ENCODE peak calls at places on chromosomes 4 and X, in nine cellular contexts. S is A673, V is lower lobe of right lung, F is suprapubic skin, A is left ventricle myocardium inferior, O is endodermal cell, D is DND-41, J is H9, R is psoas muscle. K is an unnamed sample. For H3K4me1, the result is how much of the 10 kb centered on the place peaks cover.

GRCh38 chrX:33198561-33199279 is 12.6 kb downstream of the DMD start:
- DNase-seq in F (no peak), O (no peak), R (no peak), V (no peak), D (no peak), J (no peak), A (no peak), S (no peak), K (no peak)

GRCh38 chrX:131693359-131693758 is 149.5 kb downstream of the OR13H1 start:
- DNase-seq in D (no peak), O (no peak), R (no peak), J (no peak), S (no peak), A (no peak), V (no peak), F (no peak), K (no peak)

GRCh38 chrX:101287402-101287801 is 3.7 kb downstream of the TAF7L start:
- DNase-seq in S (peak), V (no peak), A (no peak), O (no peak), R (no peak), J (no peak), F (no peak), D (no peak), K (no peak)

GRCh38 chr4:72975488-72975784 is 94.1 kb downstream of the COX18 start:
- DNase-seq in V (no peak), A (no peak), F (no peak), J (no peak), O (no peak), R (no peak), D (no peak), S (no peak), K (no peak)

GRCh38 chrX:9644335-9644734 is 121.3 kb downstream of the GPR143 start:
- DNase-seq in A (no peak), D (peak), S (no peak), V (no peak), R (no peak), F (no peak), J (no peak), O (no peak), K (no peak)

GRCh38 chr4:150510176-150510875 is 71.6 kb upstream of the MAB21L2 start:
- DNase-seq in A (no peak), D (no peak), R (no peak), V (no peak), S (no peak), J (no peak), O (no peak), F (no peak), K (no peak)

GRCh38 chr4:24809376-24809775 is 14.0 kb downstream of the SOD3 start:
- DNase-seq in D (no peak), S (no peak), F (no peak), A (no peak), V (no peak), O (peak), R (no peak), J (peak), K (no peak)

GRCh38 chrX:129653985-129654651 is 638 bp downstream of the APLN start:
- DNase-seq in R (no peak), S (peak), O (peak), F (no peak), J (no peak), D (peak), V (no peak), A (peak), K (no peak)

GRCh38 chr4:176064539-176064938 is 1.1 kb upstream of the WDR17 start:
- DNase-seq in F (no peak), J (no peak), A (no peak), O (no peak), R (no peak), D (no peak), V (no peak), S (no peak), K (no peak)

GRCh38 chrX:129719931-129720520 is 18.8 kb upstream of the XPNPEP2 start:
- DNase-seq in R (no peak), A (no peak), O (peak), V (no peak), F (no peak), S (no peak), D (no peak), J (no peak), K (no peak)

GRCh38 chr4:151117371-151117962 is 18.0 kb downstream of the RPS3A start:
- DNase-seq in S (peak), F (no peak), R (no peak), J (peak), A (peak), V (no peak), O (peak), D (peak), K (no peak)

GRCh38 chrX:151741606-151742005 is 7.1 kb downstream of the CNGA2 start:
- DNase-seq in V (no peak), A (no peak), O (no peak), D (no peak), S (no peak), F (no peak), R (no peak), J (no peak), K (no peak)

GRCh38 chr4:99822734-99823133 is 6.1 kb downstream of the DAPP1 start:
- DNase-seq in J (no peak), S (no peak), A (no peak), F (no peak), R (no peak), O (no peak), D (no peak), V (no peak), K (no peak)
- H3K4me1 ChIP-seq in J (under half), S (under half), A (under half), F (under half), R (under half), O (under half), D (under half), V (under half), K (under half)

GRCh38 chr4:85776579-85776978 is 301.6 kb downstream of the ARHGAP24 start:
- DNase-seq in V (no peak), A (no peak), D (no peak), O (no peak), R (no peak), S (no peak), J (no peak), F (no peak), K (no peak)

GRCh38 chr4:85774000-85774399 is 299.1 kb downstream of the ARHGAP24 start:
- DNase-seq in O (peak), S (no peak), D (no peak), R (no peak), V (no peak), A (no peak), J (no peak), F (no peak), K (no peak)

GRCh38 chr4:85777908-85778808 is 303.2 kb downstream of the ARHGAP24 start:
- DNase-seq in F (no peak), A (no peak), V (no peak), D (no peak), O (no peak), J (no peak), S (no peak), R (no peak), K (no peak)

GRCh38 chr4:85774489-85774888 is 299.5 kb downstream of the ARHGAP24 start:
- DNase-seq in V (no peak), R (no peak), F (no peak), O (peak), J (no peak), A (no peak), D (no peak), S (no peak), K (no peak)

GRCh38 chr4:85776091-85776490 is 301.1 kb downstream of the ARHGAP24 start:
- DNase-seq in O (no peak), D (no peak), S (no peak), F (no peak), J (no peak), R (no peak), A (no peak), V (no peak), K (no peak)
- H3K27ac ChIP-seq in O (no peak), D (no peak), S (no peak), F (no peak), J (no peak), R (no peak), A (no peak), V (no peak), K (no peak)

DNA sequence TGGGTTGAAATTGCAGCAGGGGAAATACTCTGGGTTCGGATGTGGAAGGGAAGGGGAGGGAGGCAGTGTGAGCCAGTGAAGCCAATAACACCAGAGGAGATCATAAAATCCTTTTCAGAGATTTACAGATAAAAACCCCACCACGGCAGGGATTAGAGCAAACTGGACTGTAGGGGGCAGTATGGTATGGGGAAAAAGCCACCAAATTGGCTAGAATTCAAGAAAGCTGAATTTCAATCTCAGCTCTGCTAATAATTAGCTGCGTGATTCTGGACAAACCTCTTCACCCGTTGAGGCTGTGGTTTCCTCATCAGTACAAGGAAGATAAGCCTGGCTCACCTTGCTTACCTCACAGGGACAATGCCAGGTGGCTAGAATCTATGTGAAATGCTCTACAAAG is 108.1 kb downstream of the ATG4A start:
- DNase-seq in A (no peak), V (no peak), J (no peak), O (peak), R (no peak), S (peak), D (peak), F (no peak), K (no peak)
- TF ChIP-seq CTCF in A (peak), V (peak), J (peak), O (peak), R (peak), S (peak), D (peak), F (no peak), K (peak)

GRCh38 chr4:182416101-182416500 is 172.9 kb downstream of the TENM3 start:
- DNase-seq in O (no peak), J (no peak), V (no peak), F (no peak), D (no peak), A (no peak), S (no peak), R (no peak), K (no peak)

GRCh38 chr4:182413550-182413949 is 170.3 kb downstream of the TENM3 start:
- DNase-seq in F (no peak), R (no peak), D (no peak), J (no peak), V (no peak), O (no peak), S (no peak), A (no peak), K (no peak)

GRCh38 chr4:182418054-182418734 is 175.0 kb downstream of the TENM3 start:
- DNase-seq in V (no peak), O (no peak), A (no peak), F (no peak), S (no peak), J (no peak), D (no peak), R (no peak), K (no peak)
- H3K4me1 ChIP-seq in V (under half), O (under half), A (under half), F (under half), S (under half), J (under half), D (under half), R (under half), K (under half)